ENCODE peak calls at places on chromosome 15, in five cellular contexts. P, N, R, C and I are unnamed samples. For H3K4me1, the result is how much of the 10 kb centered on the place peaks cover.

GRCh38 chr15:80846416-80846815 is 67.2 kb downstream of the CEMIP start:
- DNase-seq in R (no peak), P (peak), C (no peak), N (no peak), I (no peak)

GRCh38 chr15:80835338-80835737 is 56.2 kb downstream of the CEMIP start:
- DNase-seq in N (no peak), P (no peak), C (no peak), R (no peak), I (no peak)

GRCh38 chr15:60005352-60006202 is 1.5 kb downstream of the FOXB1 start:
- DNase-seq in N (no peak), P (no peak), C (no peak), R (no peak), I (no peak)

GRCh38 chr15:37793851-37794250 is 140.6 kb upstream of the TMCO5A start:
- DNase-seq in C (no peak), R (no peak), N (no peak), P (no peak), I (no peak)

GRCh38 chr15:92009162-92009561 is 155.7 kb downstream of the SLCO3A1 start:
- DNase-seq in N (no peak), C (no peak), R (no peak), P (no peak), I (no peak)

GRCh38 chr15:27833178-27833577 is 265.9 kb downstream of the OCA2 start:
- DNase-seq in C (no peak), N (no peak), P (no peak), R (no peak), I (no peak)

GRCh38 chr15:67945131-67945530 is 105.3 kb upstream of the RNU6-1 start:
- DNase-seq in C (no peak), P (no peak), N (no peak), R (no peak), I (no peak)

GRCh38 chr15:72797338-72797689 is 13.8 kb upstream of the ADPGK start:
- DNase-seq in N (no peak), P (no peak), R (no peak), C (no peak), I (no peak)

GRCh38 chr15:67701669-67702068 is 123.6 kb upstream of the SKOR1 start:
- DNase-seq in N (no peak), R (no peak), P (peak), C (no peak), I (no peak)

GRCh38 chr15:94080416-94080815 is 150.9 kb upstream of the MCTP2 start:
- DNase-seq in R (no peak), N (peak), C (no peak), P (no peak), I (no peak)

GRCh38 chr15:29097971-29098370 is 171.7 kb downstream of the NSMCE3 start:
- DNase-seq in N (no peak), P (no peak), R (no peak), C (no peak), I (no peak)

GRCh38 chr15:66291816-66292215 is 1.6 kb upstream of the DIS3L start:
- DNase-seq in C (no peak), N (no peak), R (no peak), P (peak), I (no peak)

GRCh38 chr15:51884517-51885236 is 55.2 kb downstream of the TMOD3 start:
- DNase-seq in N (no peak), R (no peak), C (no peak), P (peak), I (no peak)

GRCh38 chr15:45456212-45457106 is 66.1 kb downstream of the SLC30A4 start:
- DNase-seq in C (peak), R (peak), P (peak), N (peak), I (peak)

GRCh38 chr15:31200735-31201151 is 99.2 kb upstream of the TRPM1 start:
- DNase-seq in R (peak), P (peak), C (peak), N (peak), I (peak)

GRCh38 chr15:72199721-72200212 is 2.2 kb upstream of the GRAMD2A start:
- DNase-seq in P (peak), C (peak), R (peak), N (peak), I (peak)

GRCh38 chr15:89003865-89004725 is 84.2 kb upstream of the ABHD2 start:
- DNase-seq in R (no peak), P (peak), C (no peak), N (no peak), I (no peak)

GRCh38 chr15:89018235-89018634 is 70.0 kb upstream of the ABHD2 start:
- DNase-seq in R (no peak), P (no peak), N (no peak), C (no peak), I (no peak)

GRCh38 chr15:89068325-89068784 is 19.9 kb upstream of the ABHD2 start:
- DNase-seq in N (no peak), C (no peak), R (no peak), P (peak), I (peak)

GRCh38 chr15:52234596-52235541 is 43.7 kb upstream of the GNB5 start:
- DNase-seq in R (peak), N (peak), C (no peak), P (no peak), I (no peak)

DNA sequence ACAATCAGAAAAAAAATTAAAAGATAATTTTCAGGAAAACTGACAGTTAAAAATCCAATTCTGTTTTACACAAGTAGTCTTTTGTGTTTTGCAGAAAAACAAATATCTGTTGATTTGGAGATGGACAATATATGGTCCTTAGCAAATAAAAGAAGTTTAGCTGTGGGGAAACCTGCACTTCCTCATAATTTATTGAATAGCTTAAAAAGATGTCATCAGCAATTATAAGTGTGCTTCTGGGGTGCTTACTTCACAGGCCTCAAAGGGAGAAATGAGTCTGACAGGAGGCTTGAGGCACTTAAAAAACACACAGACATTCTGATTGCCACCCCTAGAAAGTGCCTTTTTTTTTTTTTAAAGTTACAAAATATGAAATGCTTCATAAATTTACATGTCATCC is 31.6 kb upstream of the CERS3 start:
- DNase-seq in P (no peak), C (no peak), R (no peak), N (no peak), I (no peak)
- H3K4me1 ChIP-seq in P (under half), C (under half), R (under half), N (under half), I (under half)

DNA sequence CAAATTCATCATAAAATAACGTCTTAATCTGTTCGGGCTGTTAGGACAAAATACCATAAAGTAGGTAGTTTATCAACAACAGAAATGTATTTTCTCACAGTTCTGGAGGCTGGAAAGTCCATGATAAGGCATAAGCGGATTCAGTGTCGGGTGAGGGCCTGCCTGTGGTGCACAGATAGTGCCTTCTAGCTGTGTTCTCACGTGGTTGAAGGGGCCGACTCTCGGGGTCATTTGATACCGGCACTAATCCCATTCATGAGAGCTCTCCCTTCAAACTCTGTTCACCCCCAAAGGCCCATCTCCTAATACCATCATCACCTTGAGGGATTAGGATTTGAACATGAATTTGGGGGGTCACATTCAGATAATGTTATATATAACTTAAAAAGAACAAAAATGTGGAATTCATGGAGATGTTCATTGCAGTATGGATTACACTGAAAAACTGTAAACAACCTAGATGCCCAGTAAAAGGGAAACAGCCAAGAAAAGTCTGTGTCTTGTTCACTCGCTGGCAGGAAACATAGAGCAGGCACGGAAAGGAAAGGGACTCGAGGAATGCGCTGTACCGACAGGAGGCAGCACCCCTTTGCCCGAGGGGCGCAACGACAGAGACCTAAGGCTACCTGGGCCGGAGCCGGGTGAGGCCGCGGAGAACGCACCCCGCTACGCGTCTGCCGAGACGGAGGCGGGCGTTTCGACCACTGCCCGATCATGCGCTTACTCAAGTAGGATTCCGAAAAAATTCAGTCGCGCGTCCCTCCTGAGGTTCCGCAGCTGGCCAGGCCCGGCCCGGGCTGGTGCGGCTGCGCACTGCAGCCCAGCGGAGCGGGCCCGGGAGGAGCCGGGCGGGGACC is 1.1 kb upstream of the MAN2A2 start:
- DNase-seq in N (peak), R (peak), C (peak), P (peak), I (peak)
- TF ChIP-seq POLR2A in N (peak), R (peak), C (no peak), P (no peak), I (no peak)

DNA sequence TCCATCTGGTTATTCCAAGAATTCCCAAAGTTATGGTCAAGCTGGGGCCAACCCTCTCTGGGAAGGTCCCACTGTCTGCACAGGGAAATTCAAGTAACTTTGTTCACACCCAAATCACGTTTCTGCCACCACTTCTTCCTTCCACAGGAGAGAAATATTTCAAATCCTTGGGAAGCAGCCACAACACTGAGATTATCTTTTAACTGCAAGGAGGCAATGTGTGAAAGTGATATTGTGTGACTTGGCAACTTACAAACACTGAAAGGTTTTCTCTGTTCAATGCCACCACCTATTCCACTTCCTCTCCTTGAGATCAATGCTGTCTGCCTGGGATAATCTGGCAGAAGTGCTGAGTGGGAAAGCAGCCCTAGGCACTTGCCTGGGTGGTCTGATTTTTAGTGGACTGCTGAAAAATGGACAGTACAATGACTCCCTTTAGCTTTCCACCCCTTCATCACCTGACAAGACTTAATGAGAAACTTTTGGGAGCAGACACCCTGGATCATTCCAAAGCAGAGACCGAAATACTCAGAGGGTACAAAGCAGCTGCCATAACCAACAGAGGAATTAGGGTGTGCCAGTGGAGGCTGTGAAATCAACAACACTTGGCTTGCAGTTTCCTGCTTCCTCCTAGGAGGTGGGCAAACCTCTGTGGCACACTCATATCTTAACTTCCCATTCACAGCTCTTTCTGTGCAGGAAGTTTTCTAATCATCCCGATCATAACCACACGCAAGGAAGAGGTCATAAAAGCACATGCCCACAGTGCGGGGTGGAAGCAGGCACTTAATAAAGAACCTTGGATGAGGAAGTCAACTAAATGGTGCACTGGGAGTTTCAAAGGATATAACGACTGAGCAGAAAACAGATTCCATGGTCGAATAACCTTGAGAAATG is 5.4 kb downstream of the SCAMP2 start:
- DNase-seq in N (peak), C (peak), P (no peak), R (peak), I (peak)
- H3K4me1 ChIP-seq in N (half or more), C (half or more), P (under half), R (half or more), I (under half)

DNA sequence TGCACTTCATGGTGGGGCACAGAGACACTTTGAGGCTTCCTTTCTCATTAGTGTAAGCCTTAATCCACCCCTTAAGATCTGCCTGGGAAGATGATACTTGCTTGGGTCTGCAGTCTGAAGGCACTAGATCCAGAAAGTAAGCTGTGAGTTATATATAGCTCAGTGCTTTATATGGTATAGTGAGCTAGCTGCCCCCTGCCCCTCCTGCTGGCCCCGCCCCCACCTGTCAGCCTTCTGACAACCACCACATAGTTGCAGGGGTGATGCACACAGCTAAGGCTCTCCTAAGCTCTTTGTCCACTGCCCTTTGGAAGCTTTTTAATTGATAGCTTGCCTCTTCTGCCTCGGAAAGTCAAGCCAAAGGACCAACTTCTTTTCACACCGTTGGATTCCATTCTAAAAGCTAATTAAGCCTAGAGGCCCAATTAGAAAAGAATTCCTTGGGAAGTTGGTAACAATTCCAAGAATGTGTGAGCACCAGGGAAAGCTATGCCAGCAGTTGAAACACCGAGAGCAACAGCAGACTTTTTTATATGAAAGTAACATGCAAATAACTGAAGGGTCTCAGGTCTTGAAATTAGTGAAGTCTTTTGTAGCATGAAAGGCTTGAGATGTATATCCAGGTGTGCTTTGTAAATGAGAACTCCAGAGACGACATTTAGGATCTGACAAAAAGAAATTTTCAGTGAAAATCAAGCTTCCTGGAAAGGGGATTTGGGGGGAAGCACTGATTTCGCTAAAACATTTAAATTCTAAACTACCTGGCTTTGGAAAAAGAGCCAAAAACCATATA is 2.3 kb downstream of the TPM1 start:
- DNase-seq in P (peak), N (no peak), R (no peak), C (no peak), I (no peak)
- TF ChIP-seq POLR2A in P (peak), N (no peak), R (peak), C (no peak), I (no peak)